ENCODE peak calls at places on chromosomes 13 and 19, in ten cellular contexts. O is heart left ventricle, K is body of pancreas, W is GM12878, G is A549, P is upper lobe of left lung, N is IMR-90, C is HepG2, Z is right lobe of liver, E is K562. D is an unnamed sample.

GRCh38 chr19:16836906-16837362 is 7.7 kb downstream of the SIN3B start:
- ATAC-seq in O (no peak), K (no peak), W (no peak), G (no peak), P (no peak), N (no peak), C (no peak), Z (no peak), E (no peak), D (no peak)

GRCh38 chr13:23320926-23321533 is 112.5 kb downstream of the SACS start:
- ATAC-seq in O (no peak), K (no peak), W (peak; percentile 49), G (peak; percentile 60), P (no peak), N (peak; percentile 15), C (peak; percentile 57), Z (no peak), E (no peak), D (peak; percentile 22)

GRCh38 chr13:88887045-88887662 is 1216.0 kb downstream of the SLITRK5 start:
- ATAC-seq in O (no peak), K (no peak), W (peak; percentile 80), G (no peak), P (no peak), N (no peak), C (peak; percentile 96), Z (no peak), E (no peak), D (no peak)

GRCh38 chr19:41323430-41324125 is 13.6 kb downstream of the CCDC97 start:
- ATAC-seq in O (peak; percentile 51), K (no peak), W (no peak), G (peak; percentile 39), P (no peak), N (peak; percentile 69), C (peak; percentile 58), Z (peak; percentile 20), E (peak; percentile 89), D (peak; percentile 73)

GRCh38 chr13:112103260-112103843 is 36.4 kb downstream of the SOX1 start:
- ATAC-seq in O (no peak), K (no peak), W (no peak), G (no peak), P (no peak), N (no peak), C (no peak), Z (no peak), E (no peak), D (no peak)

GRCh38 chr13:61180245-61180644 is 235.4 kb downstream of the PCDH20 start:
- ATAC-seq in O (peak; percentile 39), K (no peak), W (no peak), G (no peak), P (no peak), N (no peak), C (no peak), Z (no peak), E (no peak), D (peak; percentile 72)

GRCh38 chr13:31377946-31378345 is 178.2 kb downstream of the B3GLCT start:
- ATAC-seq in O (no peak), K (no peak), W (peak; percentile 51), G (no peak), P (no peak), N (no peak), C (no peak), Z (no peak), E (no peak), D (no peak)

GRCh38 chr13:98462946-98463345 is 114.0 kb downstream of the STK24 start:
- ATAC-seq in O (no peak), K (no peak), W (no peak), G (no peak), P (no peak), N (no peak), C (no peak), Z (no peak), E (no peak), D (no peak)

GRCh38 chr13:93767917-93768422 is 541.4 kb downstream of the GPC6 start:
- ATAC-seq in O (no peak), K (peak; percentile 42), W (no peak), G (no peak), P (no peak), N (no peak), C (peak; percentile 94), Z (peak; percentile 84), E (no peak), D (no peak)

GRCh38 chr13:33153421-33154381 is 131.9 kb downstream of the STARD13 start:
- ATAC-seq in O (peak; percentile 90), K (no peak), W (peak; percentile 53), G (no peak), P (peak; percentile 28), N (no peak), C (no peak), Z (peak; percentile 69), E (no peak), D (peak; percentile 54)

GRCh38 chr19:50981587-50982146 is 2.0 kb downstream of the KLK7 start:
- ATAC-seq in O (no peak), K (no peak), W (no peak), G (peak; percentile 51), P (no peak), N (no peak), C (no peak), Z (no peak), E (peak; percentile 46), D (no peak)

DNA sequence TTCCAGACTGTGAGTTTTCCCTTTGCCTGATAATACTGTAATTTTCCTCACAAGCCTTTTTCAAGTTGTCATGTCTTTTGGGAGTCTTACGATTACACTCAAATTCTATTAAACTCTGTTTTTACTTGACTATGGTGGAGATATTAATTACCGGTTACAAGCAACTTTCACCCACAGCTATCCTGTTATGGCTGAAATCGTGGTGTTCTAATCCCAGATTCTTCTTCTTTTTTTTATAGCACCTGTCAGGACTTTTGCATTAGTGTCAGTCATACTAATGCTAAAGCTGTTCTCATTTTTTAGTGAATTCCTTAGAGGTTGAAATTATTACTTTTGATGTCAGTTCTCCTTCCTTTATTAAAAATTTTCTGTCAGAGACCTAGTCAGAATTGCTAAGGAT is 187.8 kb upstream of the CSNK1A1L start:
- ATAC-seq in O (no peak), K (no peak), W (no peak), G (no peak), P (no peak), N (no peak), C (no peak), Z (no peak), E (no peak), D (no peak)
- TF ChIP-seq POLR2A in O (no peak), K (no peak), W (no peak), G (no peak), P (no peak), N (no peak), C (no peak), Z (no peak), E (no peak), D (no peak)

DNA sequence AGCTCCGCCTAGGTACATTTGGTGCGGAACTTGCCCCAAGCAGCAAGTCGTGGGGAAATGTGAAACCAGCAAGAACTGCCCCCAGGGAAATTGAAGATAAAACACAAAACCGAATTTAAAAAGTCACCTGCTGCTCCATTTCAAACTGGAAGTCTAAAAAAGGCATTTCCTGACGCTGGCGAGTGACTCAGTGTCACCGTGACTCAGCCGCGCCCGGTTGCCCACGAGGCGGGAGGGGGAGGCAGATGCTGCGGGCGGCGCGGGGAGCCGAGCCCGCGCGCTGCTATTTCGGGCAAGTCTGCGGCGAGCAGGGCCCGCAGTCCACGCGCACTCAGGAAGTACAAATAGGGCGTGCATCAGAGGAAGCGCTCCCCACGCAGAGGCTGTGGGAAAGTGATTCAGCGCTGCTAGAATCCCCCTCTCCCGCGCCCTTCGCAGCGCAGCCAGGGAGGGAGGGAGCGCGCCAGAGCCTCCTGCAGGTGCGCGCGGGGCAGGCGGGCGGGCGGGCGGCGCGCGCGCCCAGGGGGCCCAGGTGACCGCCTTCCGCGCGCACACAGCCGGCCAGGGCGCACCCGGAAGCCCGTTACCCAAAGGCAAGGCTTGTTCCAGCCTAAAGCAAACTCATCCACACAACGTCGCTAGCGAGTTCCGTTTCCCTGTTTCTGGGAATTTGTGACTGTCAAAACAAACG is 168.8 kb downstream of the COL4A1 start:
- ATAC-seq in O (peak; percentile 51), K (peak; percentile 84), W (peak; percentile 73), G (peak; percentile 85), P (peak; percentile 80), N (peak; percentile 77), C (peak; percentile 84), Z (peak; percentile 80), E (peak; percentile 78), D (peak; percentile 87)
- TF ChIP-seq POLR2A in O (no peak), K (peak; percentile 49), W (peak; percentile 32), G (no peak), P (no peak), N (no peak), C (no peak), Z (peak; percentile 61), E (no peak), D (no peak)

GRCh38 chr19:7395793-7396192 is 47.1 kb downstream of the ARHGEF18 start:
- ATAC-seq in O (no peak), K (no peak), W (peak; percentile 18), G (no peak), P (no peak), N (no peak), C (no peak), Z (no peak), E (peak; percentile 9), D (no peak)

GRCh38 chr19:7394728-7395359 is 46.1 kb downstream of the ARHGEF18 start:
- ATAC-seq in O (peak; percentile 99), K (peak; percentile 90), W (peak; percentile 80), G (peak; percentile 63), P (peak; percentile 95), N (peak; percentile 84), C (peak; percentile 71), Z (peak; percentile 93), E (peak; percentile 93), D (peak; percentile 96)

GRCh38 chr19:7393459-7393858 is 44.7 kb downstream of the ARHGEF18 start:
- ATAC-seq in O (no peak), K (no peak), W (no peak), G (no peak), P (no peak), N (no peak), C (peak; percentile 49), Z (no peak), E (no peak), D (no peak)

GRCh38 chr19:7393934-7394508 is 45.3 kb downstream of the ARHGEF18 start:
- ATAC-seq in O (no peak), K (no peak), W (no peak), G (no peak), P (no peak), N (no peak), C (no peak), Z (no peak), E (no peak), D (no peak)

GRCh38 chr19:7395360-7395781 is 46.6 kb downstream of the ARHGEF18 start:
- ATAC-seq in O (no peak), K (peak; percentile 7), W (peak; percentile 40), G (peak; percentile 20), P (peak; percentile 37), N (peak; percentile 32), C (peak; percentile 28), Z (no peak), E (peak; percentile 67), D (peak; percentile 17)
- TF ChIP-seq POLR2A in O (no peak), K (no peak), W (no peak), G (no peak), P (no peak), N (no peak), C (no peak), Z (no peak), E (no peak), D (no peak)

GRCh38 chr19:56120371-56121179 is 520 bp downstream of the ZNF787 start:
- ATAC-seq in O (peak; percentile 67), K (peak; percentile 45), W (peak; percentile 72), G (peak; percentile 56), P (peak; percentile 74), N (peak; percentile 56), C (peak; percentile 70), Z (peak; percentile 70), E (peak; percentile 77), D (peak; percentile 23)
- TF ChIP-seq POLR2A in O (no peak), K (peak; percentile 65), W (peak; percentile 76), G (peak; percentile 63), P (no peak), N (peak; percentile 68), C (peak; percentile 14), Z (peak; percentile 86), E (peak; percentile 81), D (no peak)

GRCh38 chr19:18051887-18052286 is 34.8 kb downstream of the IL12RB1 start:
- ATAC-seq in O (peak; percentile 61), K (peak; percentile 64), W (no peak), G (no peak), P (no peak), N (no peak), C (no peak), Z (peak; percentile 63), E (no peak), D (peak; percentile 58)
- TF ChIP-seq POLR2A in O (no peak), K (no peak), W (no peak), G (no peak), P (no peak), N (no peak), C (no peak), Z (no peak), E (no peak), D (no peak)

D was measured in gastroesophageal sphincter.